ENCODE peak calls at places on chromosomes 2 and 18, in ten cellular contexts. J is cardiac fibroblast, E is HFF-Myc, W is transverse colon, M is HCT116, R is Caco-2, P is thyroid gland, B is AG04449, L is coronary artery, F is BE2C. O is an unnamed sample.

GRCh38 chr2:127074358-127074757 is 32.6 kb downstream of the BIN1 start:
- DNase-seq in J (no peak), E (no peak), W (no peak), M (no peak), R (no peak), P (no peak), B (no peak), L (no peak), F (no peak), O (no peak)

GRCh38 chr2:9897331-9897737 is 54.1 kb downstream of the TAF1B start:
- DNase-seq in J (peak), E (peak), W (peak), M (peak), R (no peak), P (peak), B (peak), L (no peak), F (peak), O (no peak)

GRCh38 chr18:48711651-48712486 is 173.0 kb downstream of the CTIF start:
- DNase-seq in J (peak), E (no peak), W (peak), M (peak), R (no peak), P (peak), B (no peak), L (no peak), F (peak), O (peak)

GRCh38 chr2:214382229-214382628 is 28.6 kb upstream of the VWC2L start:
- DNase-seq in J (no peak), E (no peak), W (no peak), M (no peak), R (no peak), P (no peak), B (no peak), L (no peak), F (no peak), O (no peak)

GRCh38 chr2:169071455-169071854 is 2.1 kb downstream of the DHRS9 start:
- DNase-seq in J (no peak), E (no peak), W (no peak), M (no peak), R (no peak), P (no peak), B (no peak), L (no peak), F (no peak), O (no peak)

GRCh38 chr2:133194068-133194655 is 374.1 kb downstream of the NCKAP5 start:
- DNase-seq in J (peak), E (no peak), W (no peak), M (no peak), R (no peak), P (no peak), B (no peak), L (no peak), F (no peak), O (no peak)

GRCh38 chr2:212908682-212909435 is 242.6 kb downstream of the IKZF2 start:
- DNase-seq in J (peak), E (no peak), W (no peak), M (no peak), R (no peak), P (no peak), B (no peak), L (no peak), F (no peak), O (no peak)

GRCh38 chr2:219592721-219593120 is 4.9 kb upstream of the STK11IP start:
- DNase-seq in J (no peak), E (no peak), W (no peak), M (no peak), R (no peak), P (peak), B (no peak), L (no peak), F (peak), O (no peak)

GRCh38 chr2:189499137-189499536 is 57.9 kb downstream of the WDR75 start:
- DNase-seq in J (no peak), E (no peak), W (no peak), M (no peak), R (no peak), P (no peak), B (no peak), L (no peak), F (no peak), O (no peak)

GRCh38 chr2:147469471-147469870 is 375.4 kb upstream of the ACVR2A start:
- DNase-seq in J (no peak), E (no peak), W (no peak), M (no peak), R (no peak), P (no peak), B (no peak), L (no peak), F (no peak), O (no peak)

GRCh38 chr2:164621761-164622105 is 451 bp upstream of the GRB14 start:
- DNase-seq in J (no peak), E (no peak), W (peak), M (no peak), R (peak), P (no peak), B (no peak), L (no peak), F (no peak), O (no peak)

DNA sequence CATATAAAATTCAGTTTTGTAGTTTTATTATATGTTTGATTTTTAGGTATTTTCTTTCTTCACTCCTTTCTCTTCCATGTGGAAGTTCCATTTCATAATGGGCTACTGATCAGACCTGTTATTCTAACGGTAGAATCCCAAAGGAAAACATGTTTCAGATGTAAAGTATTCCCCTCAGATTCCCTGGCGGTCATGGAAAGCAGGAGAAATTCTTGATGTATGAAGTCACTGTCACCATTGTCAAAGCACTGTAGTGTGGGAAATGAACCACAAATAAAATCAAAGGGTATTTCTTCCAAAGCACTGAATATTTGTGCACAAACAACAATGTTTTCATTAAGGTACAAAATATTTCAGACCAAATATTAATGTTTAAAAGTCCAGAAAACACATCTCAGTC is 237.3 kb upstream of the KLHL14 start:
- DNase-seq in J (no peak), E (no peak), W (no peak), M (no peak), R (no peak), P (no peak), B (no peak), L (no peak), F (no peak), O (no peak)
- TF ChIP-seq CTCF in J (no peak), E (no peak), W (no peak), M (no peak), R (no peak), P (no peak), B (no peak), L (no peak), F (no peak), O (no peak)

GRCh38 chr2:68974251-68974650 is at the start of gene GKN1:
- DNase-seq in J (no peak), E (no peak), W (no peak), M (no peak), R (no peak), P (no peak), B (no peak), L (no peak), F (no peak), O (no peak)
- H3K4me3 ChIP-seq in J (no peak), E (no peak), W (no peak), M (no peak), R (no peak), P (no peak), B (no peak), L (no peak), F (no peak), O (no peak)

GRCh38 chr2:15808221-15808574 is 132.2 kb upstream of the MYCN start:
- DNase-seq in J (no peak), E (no peak), W (no peak), M (no peak), R (no peak), P (no peak), B (no peak), L (no peak), F (no peak), O (no peak)
- TF ChIP-seq CTCF in J (no peak), E (no peak), W (no peak), M (no peak), R (no peak), P (no peak), B (no peak), L (no peak), F (no peak), O (no peak)

GRCh38 chr2:96622544-96622943 is 15.6 kb downstream of the KANSL3 start:
- DNase-seq in J (no peak), E (no peak), W (no peak), M (no peak), R (no peak), P (no peak), B (no peak), L (no peak), F (no peak), O (no peak)

GRCh38 chr2:96616128-96616527 is 22.0 kb downstream of the KANSL3 start:
- DNase-seq in J (no peak), E (no peak), W (no peak), M (no peak), R (no peak), P (no peak), B (no peak), L (no peak), F (no peak), O (no peak)

GRCh38 chr2:96616535-96616934 is 21.6 kb downstream of the KANSL3 start:
- DNase-seq in J (no peak), E (no peak), W (no peak), M (no peak), R (no peak), P (no peak), B (no peak), L (no peak), F (no peak), O (no peak)

GRCh38 chr2:96617012-96617411 is 21.1 kb downstream of the KANSL3 start:
- DNase-seq in J (no peak), E (no peak), W (no peak), M (no peak), R (no peak), P (no peak), B (no peak), L (no peak), F (no peak), O (no peak)

GRCh38 chr2:96618599-96619283 is 19.4 kb downstream of the KANSL3 start:
- DNase-seq in J (peak), E (no peak), W (no peak), M (no peak), R (no peak), P (no peak), B (no peak), L (no peak), F (no peak), O (no peak)
- H3K4me3 ChIP-seq in J (no peak), E (no peak), W (no peak), M (no peak), R (no peak), P (no peak), B (no peak), L (no peak), F (no peak), O (no peak)

GRCh38 chr2:177241771-177242135 is 22.8 kb downstream of the NFE2L2 start:
- DNase-seq in J (peak), E (no peak), W (no peak), M (no peak), R (no peak), P (no peak), B (no peak), L (no peak), F (no peak), O (no peak)

GRCh38 chr2:177242136-177242987 is 22.2 kb downstream of the NFE2L2 start:
- DNase-seq in J (peak), E (peak), W (no peak), M (peak), R (no peak), P (no peak), B (peak), L (no peak), F (no peak), O (peak)

GRCh38 chr2:177239053-177239452 is 25.5 kb downstream of the NFE2L2 start:
- DNase-seq in J (no peak), E (no peak), W (no peak), M (no peak), R (no peak), P (no peak), B (no peak), L (no peak), F (no peak), O (no peak)

GRCh38 chr2:177237932-177238331 is 25.3 kb downstream of the HNRNPA3 start:
- DNase-seq in J (no peak), E (no peak), W (no peak), M (no peak), R (no peak), P (no peak), B (no peak), L (no peak), F (no peak), O (no peak)

DNA sequence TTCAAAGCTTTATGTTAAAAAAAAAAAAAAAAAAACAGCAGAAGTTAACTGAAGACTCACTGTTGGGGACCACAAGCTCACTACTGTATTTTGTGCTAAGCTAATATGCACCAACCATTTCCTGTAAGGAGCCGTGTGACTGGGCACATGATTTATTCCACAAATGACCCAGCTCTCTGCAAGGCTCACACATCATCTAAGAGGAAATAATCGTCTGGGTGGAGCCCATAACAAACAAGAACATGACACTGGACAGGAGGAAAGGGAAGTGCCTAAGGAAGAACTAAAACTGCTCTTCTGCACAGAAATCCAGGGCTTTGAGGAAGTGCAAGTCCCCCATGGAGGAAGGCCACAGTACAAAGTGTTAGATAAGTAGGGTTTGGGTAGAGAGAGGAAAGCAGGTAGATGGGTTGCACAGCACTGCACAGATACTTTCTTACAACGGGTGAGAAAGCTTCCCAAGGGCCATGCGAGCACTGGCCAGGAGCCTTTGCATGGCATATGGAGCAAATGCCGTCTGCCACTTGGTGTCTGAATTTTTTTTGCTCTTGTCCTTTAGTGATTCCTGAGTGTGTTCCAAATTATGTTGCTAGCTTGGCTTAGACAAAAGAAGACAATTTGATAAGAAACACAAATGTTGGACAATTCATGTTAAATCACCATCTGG is 24.5 kb downstream of the NFE2L2 start:
- DNase-seq in J (peak), E (peak), W (peak), M (no peak), R (no peak), P (no peak), B (no peak), L (no peak), F (no peak), O (peak)
- TF ChIP-seq CTCF in J (no peak), E (no peak), W (no peak), M (no peak), R (no peak), P (no peak), B (no peak), L (no peak), F (no peak), O (no peak)

GRCh38 chr18:23357992-23358594 is 95.0 kb upstream of the RIOK3 start:
- DNase-seq in J (peak), E (no peak), W (peak), M (no peak), R (no peak), P (peak), B (no peak), L (no peak), F (no peak), O (no peak)
- H3K4me3 ChIP-seq in J (no peak), E (no peak), W (no peak), M (no peak), R (no peak), P (no peak), B (no peak), L (peak), F (no peak), O (no peak)

GRCh38 chr2:44922776-44923175 is 18.7 kb upstream of the SIX3 start:
- DNase-seq in J (no peak), E (no peak), W (no peak), M (no peak), R (no peak), P (no peak), B (no peak), L (no peak), F (no peak), O (no peak)
- TF ChIP-seq CTCF in J (no peak), E (no peak), W (no peak), M (no peak), R (no peak), P (no peak), B (no peak), L (no peak), F (no peak), O (no peak)

GRCh38 chr2:28896906-28897305 is 2.4 kb downstream of the WDR43 start:
- DNase-seq in J (no peak), E (no peak), W (no peak), M (no peak), R (no peak), P (no peak), B (no peak), L (no peak), F (no peak), O (no peak)
- H3K4me3 ChIP-seq in J (no peak), E (peak), W (no peak), M (no peak), R (no peak), P (no peak), B (no peak), L (no peak), F (peak), O (no peak)

GRCh38 chr2:71455011-71455740 is 1.8 kb downstream of the DYSF start:
- DNase-seq in J (no peak), E (no peak), W (no peak), M (no peak), R (no peak), P (no peak), B (no peak), L (no peak), F (no peak), O (no peak)
- TF ChIP-seq CTCF in J (no peak), E (no peak), W (no peak), M (no peak), R (no peak), P (no peak), B (no peak), L (no peak), F (no peak), O (no peak)

O was measured in LNCaP clone FGC.